ENCODE peak calls at places on chromosomes 11 and 22, in four cellular contexts. T is gastrocnemius medialis, J is stomach, B is cardiac muscle cell. R is an unnamed sample.

GRCh38 chr11:85947431-85948272 is 92.5 kb downstream of the CCDC83 start:
- DNase-seq in J (no peak), B (no peak), T (no peak), R (peak; percentile 63)

GRCh38 chr11:65424200-65425104 is 1.9 kb downstream of the NEAT1 start:
- DNase-seq in J (peak; percentile 55), T (peak; percentile 53), B (no peak), R (peak; percentile 29)

GRCh38 chr11:94794287-94795168 is 26.4 kb downstream of the AMOTL1 start:
- DNase-seq in B (peak; percentile 33), J (peak; percentile 77), T (peak; percentile 93), R (peak; percentile 72)

GRCh38 chr11:61764606-61765260 is 12.3 kb downstream of the MYRF start:
- DNase-seq in B (peak; percentile 58), J (peak; percentile 87), T (no peak), R (no peak)

GRCh38 chr11:46050065-46050464 is 71.2 kb downstream of the PHF21A start:
- DNase-seq in J (no peak), T (no peak), B (peak; percentile 91), R (no peak)

GRCh38 chr22:39463931-39464390 is 7.1 kb downstream of the MGAT3 start:
- DNase-seq in B (no peak), J (no peak), T (peak; percentile 81), R (no peak)

GRCh38 chr11:120125005-120125404 is 12.9 kb downstream of the TRIM29 start:
- DNase-seq in J (no peak), B (no peak), T (peak; percentile 64), R (peak; percentile 67)

GRCh38 chr11:9379046-9379445 is 5.4 kb upstream of the IPO7 start:
- DNase-seq in J (no peak), T (no peak), B (no peak), R (no peak)

GRCh38 chr22:44473166-44473565 is 24.9 kb downstream of the RTL6 start:
- DNase-seq in B (no peak), J (no peak), T (no peak), R (no peak)

GRCh38 chr11:61891331-61892084 is at the start of gene FADS3:
- DNase-seq in T (peak; percentile 92), J (peak; percentile 91), B (peak; percentile 94), R (peak; percentile 96)

GRCh38 chr22:42937164-42937854 is 77.6 kb downstream of the PACSIN2 start:
- DNase-seq in J (peak; percentile 74), B (no peak), T (no peak), R (peak; percentile 76)

GRCh38 chr11:93248602-93249001 is 50.8 kb upstream of the SLC36A4 start:
- DNase-seq in T (no peak), B (no peak), J (no peak), R (no peak)

GRCh38 chr22:32202539-32203180 is 2.2 kb downstream of the RFPL2 start:
- DNase-seq in T (no peak), B (peak; percentile 78), J (peak; percentile 52), R (no peak)

GRCh38 chr11:47586456-47586855 is at the start of gene FAM180B:
- DNase-seq in J (no peak), T (no peak), B (no peak), R (no peak)

GRCh38 chr11:91394718-91395414 is 829.8 kb upstream of the FAT3 start:
- DNase-seq in J (no peak), T (no peak), B (no peak), R (no peak)

GRCh38 chr11:61325649-61326414 is 7.1 kb downstream of the DDB1 start:
- DNase-seq in J (no peak), B (no peak), T (no peak), R (no peak)

GRCh38 chr22:48753752-48754517 is 1073.7 kb downstream of the BRD1 start:
- DNase-seq in T (no peak), B (no peak), J (peak; percentile 15), R (no peak)

GRCh38 chr22:22366478-22366988 is 121.9 kb downstream of the VPREB1 start:
- DNase-seq in J (no peak), T (no peak), B (no peak), R (no peak)

GRCh38 chr22:19694696-19695095 is 19.6 kb upstream of the SEPTIN5 start:
- DNase-seq in B (no peak), J (no peak), T (no peak), R (no peak)

GRCh38 chr11:70521475-70522260 is 123.3 kb downstream of the CTTN start:
- DNase-seq in J (no peak), T (no peak), B (no peak), R (no peak)

GRCh38 chr11:18203723-18204122 is 31.1 kb downstream of the MRGPRX4 start:
- DNase-seq in T (no peak), B (peak; percentile 46), J (no peak), R (no peak)

GRCh38 chr11:76610871-76611475 is 59.6 kb downstream of the LRRC32 start:
- DNase-seq in J (no peak), B (peak; percentile 94), T (no peak), R (no peak)

GRCh38 chr11:104151404-104152204 is 12.3 kb downstream of the PDGFD start:
- DNase-seq in B (no peak), T (no peak), J (no peak), R (no peak)

GRCh38 chr11:117909611-117910382 is 19.4 kb downstream of the TMPRSS13 start:
- DNase-seq in B (no peak), T (no peak), J (no peak), R (no peak)

GRCh38 chr22:46517255-46517761 is 20.1 kb downstream of the CELSR1 start:
- DNase-seq in B (no peak), J (no peak), T (no peak), R (no peak)

GRCh38 chr11:10113852-10114251 is 180.2 kb downstream of the SBF2 start:
- DNase-seq in B (no peak), J (no peak), T (no peak), R (no peak)

GRCh38 chr11:128303383-128303782 is 284.0 kb downstream of the ETS1 start:
- DNase-seq in B (no peak), T (no peak), J (no peak), R (no peak)

GRCh38 chr11:128305588-128305987 is 281.8 kb downstream of the ETS1 start:
- DNase-seq in J (no peak), B (no peak), T (no peak), R (no peak)

GRCh38 chr11:128304666-128305485 is 282.5 kb downstream of the ETS1 start:
- DNase-seq in T (no peak), B (no peak), J (no peak), R (no peak)

GRCh38 chr11:128300785-128301184 is 286.6 kb downstream of the ETS1 start:
- DNase-seq in T (no peak), J (no peak), B (no peak), R (no peak)

GRCh38 chr11:128302425-128303186 is 284.8 kb downstream of the ETS1 start:
- DNase-seq in T (no peak), J (no peak), B (no peak), R (no peak)
- H3K4me3 ChIP-seq in T (no peak overlapping the region), J (no peak overlapping the region), B (no peak overlapping the region), R (no peak overlapping the region)

GRCh38 chr11:124748100-124748418 is 4.0 kb downstream of the VSIG2 start:
- DNase-seq in J (no peak), T (no peak), B (no peak), R (no peak)

GRCh38 chr11:124745270-124745834 is 5.6 kb downstream of the NRGN start:
- DNase-seq in J (no peak), B (no peak), T (no peak), R (no peak)

GRCh38 chr11:124747406-124748099 is 4.5 kb downstream of the VSIG2 start:
- DNase-seq in T (no peak), B (no peak), J (no peak), R (no peak)

GRCh38 chr11:124745835-124746620 is 6.0 kb downstream of the VSIG2 start:
- DNase-seq in T (no peak), J (no peak), B (no peak), R (no peak)

GRCh38 chr11:124746621-124747243 is 5.3 kb downstream of the VSIG2 start:
- DNase-seq in B (peak; percentile 79), J (peak; percentile 93), T (peak; percentile 58), R (peak; percentile 91)
- TF ChIP-seq CTCF in B (peak; percentile 55), J (peak; percentile 54), T (peak; percentile 30), R (peak; percentile 34)

GRCh38 chr11:14973621-14974020 is 1.5 kb upstream of the CALCA start:
- DNase-seq in B (peak; percentile 44), T (no peak), J (no peak), R (no peak)

GRCh38 chr11:14972581-14973490 is 685 bp upstream of the CALCA start:
- DNase-seq in J (no peak), B (no peak), T (no peak), R (no peak)

GRCh38 chr11:14974021-14974698 is 2.0 kb upstream of the CALCA start:
- DNase-seq in J (no peak), T (no peak), B (peak; percentile 37), R (no peak)

GRCh38 chr11:14977481-14977880 is 5.3 kb upstream of the CALCA start:
- DNase-seq in T (no peak), J (no peak), B (no peak), R (no peak)

DNA sequence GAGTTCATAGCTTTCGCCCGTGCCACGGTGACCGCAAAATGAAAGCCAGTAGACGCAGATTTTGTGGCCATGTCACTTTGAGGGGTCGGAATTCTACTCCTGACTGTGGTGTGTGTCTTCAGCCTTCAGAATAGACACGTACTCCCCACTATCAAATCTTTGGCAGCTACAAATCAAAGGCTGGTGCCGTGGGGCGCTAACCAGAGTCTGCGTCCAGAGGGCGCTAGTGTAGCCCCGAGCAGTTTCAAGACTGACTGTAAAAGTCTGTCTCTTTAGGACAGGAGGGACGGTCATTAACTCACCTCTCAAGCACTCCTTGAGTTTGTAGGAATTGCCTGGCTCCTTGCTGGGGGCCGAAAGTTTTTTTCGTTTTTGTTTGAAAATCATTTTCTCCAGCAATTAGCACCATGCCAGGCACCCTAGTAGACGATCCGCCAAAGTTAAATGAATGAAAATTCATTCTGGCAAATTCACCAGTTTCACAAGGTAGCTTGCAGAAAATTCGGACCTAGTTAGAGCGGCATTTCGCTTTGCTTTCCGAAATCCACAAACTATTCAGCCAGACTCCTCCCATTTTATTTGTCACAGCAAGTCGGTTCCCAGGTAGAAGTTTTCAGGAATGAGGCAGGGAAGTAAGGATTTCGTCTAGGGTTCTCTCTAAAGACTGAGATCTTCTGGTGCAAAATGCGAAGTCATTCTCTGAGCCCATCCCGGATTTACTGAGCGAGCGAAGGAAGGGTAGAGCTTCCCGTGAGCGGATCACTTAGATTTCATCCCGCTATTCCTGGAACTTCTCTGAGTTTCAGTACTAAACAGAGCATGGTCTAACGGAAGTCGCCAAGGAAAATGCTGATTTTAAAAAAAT is 2.8 kb upstream of the CALCA start:
- DNase-seq in B (peak; percentile 67), T (peak; percentile 26), J (peak; percentile 49), R (no peak)
- H3K4me3 ChIP-seq in B (peak overlapping the region; percentile 12), T (peak overlapping the region; percentile 35), J (peak overlapping the region; percentile 36), R (peak overlapping the region; percentile 16)

DNA sequence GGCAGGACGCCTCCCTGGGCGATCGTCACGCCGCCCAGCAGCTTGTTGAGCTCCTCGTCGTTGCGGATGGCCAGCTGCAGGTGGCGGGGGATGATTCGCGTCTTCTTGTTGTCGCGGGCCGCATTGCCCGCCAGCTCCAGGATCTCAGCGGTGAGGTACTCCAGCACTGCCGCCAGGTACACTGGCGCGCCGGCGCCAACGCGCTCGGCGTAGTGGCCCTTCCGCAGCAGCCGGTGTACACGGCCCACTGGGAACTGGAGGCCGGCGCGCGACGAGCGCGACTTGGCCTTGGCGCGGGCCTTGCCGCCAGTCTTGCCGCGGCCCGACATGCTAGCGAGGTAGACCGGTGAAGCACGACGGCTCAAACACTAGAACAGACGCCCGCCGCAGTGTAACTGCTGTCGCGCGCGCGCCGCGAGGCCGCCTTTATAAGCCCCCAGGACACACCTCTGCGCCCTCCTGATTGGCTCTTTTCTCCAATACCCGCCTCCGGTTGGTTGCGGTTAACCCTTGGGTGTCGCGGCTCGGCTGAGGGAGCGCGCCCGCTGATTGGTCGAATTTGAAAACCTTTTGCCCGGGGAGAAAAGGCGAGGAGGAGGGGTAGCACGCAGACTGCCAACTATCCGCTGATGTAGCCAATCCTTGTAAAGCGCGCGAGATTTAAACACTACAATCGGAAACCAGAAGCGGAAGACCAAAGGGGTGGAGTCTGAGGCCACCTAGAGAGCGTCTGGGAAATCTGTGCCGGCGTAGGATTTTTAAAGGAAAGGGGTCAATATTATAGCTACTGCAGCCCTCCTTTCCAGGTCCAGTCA is 6.4 kb downstream of the DPAGT1 start:
- DNase-seq in B (peak; percentile 99), T (peak; percentile 99), J (peak; percentile 99), R (peak; percentile 99)
- TF ChIP-seq CTCF in B (no peak), T (no peak), J (no peak), R (no peak)